ENCODE peak calls at places on chromosomes 13 and 19, in nine cellular contexts. K is tibial nerve, D is A549, H is GM12878, E is HepG2, A is ovary, C is SK-N-SH, S is upper lobe of left lung, J is H1. O is an unnamed sample.

GRCh38 chr13:80973721-80974120 is 632.8 kb upstream of the SPRY2 start:
- DNase-seq in E (no peak), J (no peak), K (no peak), H (no peak), C (no peak), S (no peak), D (no peak), A (no peak), O (no peak)

GRCh38 chr19:47186337-47187022 is 44.5 kb downstream of the BBC3 start:
- DNase-seq in S (no peak), C (peak), D (no peak), H (peak), K (no peak), J (no peak), A (no peak), E (no peak), O (no peak)

GRCh38 chr13:73870036-73870741 is 264.0 kb downstream of the KLF12 start:
- DNase-seq in H (no peak), J (no peak), K (no peak), D (no peak), E (no peak), C (no peak), S (no peak), A (no peak), O (no peak)

GRCh38 chr19:18086590-18087138 is at the start of gene IL12RB1:
- DNase-seq in H (peak), S (peak), A (no peak), E (no peak), D (no peak), K (no peak), C (no peak), J (no peak), O (peak)

GRCh38 chr19:1446713-1447564 is 3.0 kb upstream of the APC2 start:
- DNase-seq in C (peak), J (peak), H (no peak), A (peak), D (no peak), E (no peak), K (no peak), S (no peak), O (no peak)

GRCh38 chr19:45283443-45284033 is 32.5 kb downstream of the MARK4 start:
- DNase-seq in S (no peak), A (no peak), K (no peak), C (no peak), H (peak), E (no peak), D (no peak), J (no peak), O (no peak)

GRCh38 chr13:113460599-113460998 is 7.3 kb upstream of the ADPRHL1 start:
- DNase-seq in A (no peak), C (no peak), H (no peak), J (no peak), S (no peak), D (no peak), K (no peak), E (no peak), O (no peak)

GRCh38 chr13:35672611-35673010 is 196.1 kb upstream of the MAB21L1 start:
- DNase-seq in E (no peak), A (no peak), D (no peak), S (no peak), K (no peak), C (no peak), H (no peak), J (no peak), O (no peak)

GRCh38 chr19:6769006-6769637 is 1.9 kb upstream of the SH2D3A start:
- DNase-seq in S (no peak), H (no peak), A (no peak), E (no peak), C (peak), J (peak), D (no peak), K (no peak), O (no peak)

GRCh38 chr13:113553541-113554332 is 30.8 kb upstream of the TFDP1 start:
- DNase-seq in E (no peak), D (no peak), H (no peak), J (peak), A (peak), S (no peak), K (no peak), C (no peak), O (peak)

GRCh38 chr19:14614099-14614412 is 31.2 kb downstream of the CLEC17A start:
- DNase-seq in D (no peak), K (no peak), S (peak), H (peak), C (no peak), A (no peak), J (no peak), E (no peak), O (no peak)

GRCh38 chr19:2462635-2463421 is 6.1 kb upstream of the LMNB2 start:
- DNase-seq in S (peak), H (no peak), C (peak), K (peak), A (peak), D (no peak), E (peak), J (peak), O (peak)

DNA sequence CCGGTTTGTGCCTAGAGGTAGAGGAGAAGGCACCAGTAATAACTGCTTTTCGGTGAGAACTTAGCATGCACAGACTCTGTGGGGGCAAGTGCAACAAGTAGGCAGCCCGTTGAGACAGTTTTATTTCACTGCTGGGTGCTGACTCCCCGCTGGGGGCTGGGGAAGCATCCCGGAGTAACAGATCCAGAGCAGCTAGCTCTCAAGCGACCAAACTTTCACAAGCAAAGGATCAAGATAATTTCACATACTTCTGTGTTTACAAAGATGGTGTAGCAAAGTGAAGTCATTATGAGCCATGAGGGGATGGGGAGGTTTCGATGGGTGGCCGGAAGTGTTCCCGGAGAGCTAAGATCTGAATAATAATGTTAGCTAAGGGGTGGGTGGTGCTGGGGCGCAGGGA is 2.8 kb downstream of the NACC1 start:
- DNase-seq in K (no peak), E (no peak), J (no peak), S (no peak), D (no peak), A (no peak), C (no peak), H (no peak), O (no peak)
- H3K4me3 ChIP-seq in K (no peak), E (no peak), J (peak), S (no peak), D (no peak), A (no peak), C (no peak), H (peak), O (no peak)

GRCh38 chr13:103883152-103883551 is 816.9 kb upstream of the SLC10A2 start:
- DNase-seq in J (peak), C (peak), H (no peak), D (peak), E (peak), A (peak), S (peak), K (peak), O (peak)
- TF ChIP-seq CTCF in J (peak), C (peak), H (no peak), D (peak), E (peak), A (no peak), S (no peak), K (peak), O (peak)

GRCh38 chr19:51227324-51227723 is 2.4 kb downstream of the CD33 start:
- DNase-seq in K (no peak), E (no peak), J (no peak), H (no peak), A (no peak), D (no peak), C (no peak), S (no peak), O (no peak)
- TF ChIP-seq EP300 in K (no peak), E (no peak), J (no peak), H (no peak), A (no peak), D (no peak), C (no peak), S (no peak), O (no peak)

GRCh38 chr19:36574762-36575161 is 1.7 kb upstream of the ZNF529 start:
- DNase-seq in H (no peak), K (no peak), C (no peak), A (no peak), E (no peak), S (no peak), D (no peak), J (no peak), O (no peak)

GRCh38 chr19:36579255-36579654 is 6.2 kb upstream of the ZNF529 start:
- DNase-seq in J (no peak), D (no peak), C (no peak), H (no peak), S (no peak), K (no peak), E (no peak), A (no peak), O (no peak)

GRCh38 chr19:36573948-36574726 is 1.0 kb upstream of the ZNF529 start:
- DNase-seq in H (no peak), K (no peak), J (no peak), A (no peak), S (peak), C (no peak), E (peak), D (no peak), O (peak)

GRCh38 chr19:36573020-36573947 is at the start of gene ZNF529:
- DNase-seq in J (peak), A (peak), C (peak), D (peak), E (peak), H (peak), K (peak), S (peak), O (peak)

GRCh38 chr19:36577271-36577996 is 4.3 kb upstream of the ZNF529 start:
- DNase-seq in H (no peak), S (no peak), K (no peak), E (no peak), D (no peak), J (no peak), C (no peak), A (no peak), O (no peak)
- H3K4me3 ChIP-seq in H (no peak), S (no peak), K (no peak), E (no peak), D (no peak), J (no peak), C (no peak), A (no peak), O (no peak)

DNA sequence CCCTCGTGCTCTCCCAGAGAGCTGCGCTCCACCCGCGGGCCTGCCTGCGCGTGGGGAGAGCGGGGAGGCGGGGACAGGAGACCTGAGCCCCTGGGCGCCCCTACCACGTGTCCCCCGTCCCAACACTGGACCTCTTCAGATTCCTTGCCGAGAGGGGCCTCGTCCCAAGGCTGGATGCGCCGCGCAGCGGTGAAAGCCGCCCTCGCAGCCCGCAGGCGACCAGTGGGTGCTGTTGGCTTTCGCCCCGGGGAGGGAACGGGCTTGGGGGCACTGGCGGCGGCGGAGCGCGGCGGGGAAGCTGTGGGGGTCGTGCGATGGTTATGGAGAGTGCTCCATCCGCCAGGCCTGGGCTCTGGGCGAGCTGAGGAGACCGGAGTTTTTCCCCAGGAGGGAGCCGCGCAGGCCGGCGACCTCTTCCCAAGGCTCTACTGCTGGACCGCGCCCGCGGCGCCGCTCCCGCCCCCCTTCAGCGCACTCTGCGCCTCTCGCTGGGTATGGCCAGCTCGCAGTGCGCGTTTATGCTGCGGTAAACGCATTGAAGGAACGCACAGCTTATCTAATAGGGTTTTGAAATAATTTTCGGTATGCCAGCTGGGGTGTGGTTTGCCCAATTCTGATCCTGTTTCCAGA is 17.2 kb upstream of the RNF17 start:
- DNase-seq in A (no peak), D (peak), C (no peak), E (no peak), K (no peak), J (peak), H (no peak), S (no peak), O (no peak)
- TF ChIP-seq CTCF in A (no peak), D (no peak), C (peak), E (peak), K (no peak), J (peak), H (peak), S (no peak), O (no peak)

GRCh38 chr13:105611424-105611823 is 924.0 kb downstream of the EFNB2 start:
- DNase-seq in J (no peak), H (no peak), K (no peak), C (no peak), A (no peak), E (no peak), S (no peak), D (no peak), O (no peak)
- TF ChIP-seq EP300 in J (no peak), H (no peak), K (no peak), C (peak), A (no peak), E (no peak), S (no peak), D (no peak), O (no peak)

GRCh38 chr19:4375620-4376228 is 24.6 kb downstream of the SH3GL1 start:
- DNase-seq in E (peak), J (no peak), H (peak), K (no peak), S (no peak), C (peak), A (no peak), D (no peak), O (no peak)

GRCh38 chr19:4372630-4373367 is 27.5 kb downstream of the SH3GL1 start:
- DNase-seq in K (no peak), S (no peak), A (no peak), J (peak), H (no peak), E (no peak), C (no peak), D (no peak), O (no peak)

GRCh38 chr19:4375164-4375619 is 25.2 kb downstream of the SH3GL1 start:
- DNase-seq in H (no peak), J (peak), D (no peak), S (peak), A (no peak), C (peak), E (peak), K (no peak), O (peak)

GRCh38 chr19:4373601-4374441 is 26.5 kb downstream of the SH3GL1 start:
- DNase-seq in K (no peak), H (no peak), S (no peak), J (no peak), E (no peak), C (no peak), A (no peak), D (no peak), O (no peak)

GRCh38 chr19:4374451-4375163 is 25.7 kb downstream of the SH3GL1 start:
- DNase-seq in E (peak), K (peak), C (no peak), A (peak), S (peak), J (no peak), H (no peak), D (peak), O (peak)
- H3K4me3 ChIP-seq in E (no peak), K (no peak), C (no peak), A (no peak), S (no peak), J (no peak), H (peak), D (no peak), O (no peak)

GRCh38 chr19:29741776-29742175 is 26.7 kb upstream of the C19orf12 start:
- DNase-seq in E (no peak), K (no peak), A (no peak), C (no peak), H (no peak), J (no peak), D (no peak), S (no peak), O (no peak)
- TF ChIP-seq CTCF in E (no peak), K (no peak), A (no peak), C (no peak), H (no peak), J (no peak), D (no peak), S (no peak), O (no peak)

O was measured in stomach.